ENCODE peak calls at places on chromosome 10, in five cellular contexts. One of them, this sample, is unnamed.

GRCh38 chr10:10871312-10871711 is 146.4 kb upstream of the CELF2 start:
- DNase-seq in fibroblast of lung: no peak
- DNase-seq in esophagus muscularis mucosa: no peak
- DNase-seq in endothelial cell of umbilical vein: no peak
- DNase-seq in kidney: no peak
- DNase-seq in this sample: no peak

GRCh38 chr10:62924344-62924748 is 108.2 kb upstream of the EGR2 start:
- DNase-seq in esophagus muscularis mucosa: no peak
- DNase-seq in kidney: peak
- DNase-seq in endothelial cell of umbilical vein: no peak
- DNase-seq in fibroblast of lung: no peak
- DNase-seq in this sample: no peak

GRCh38 chr10:58741673-58742072 is 229.0 kb downstream of the BICC1 start:
- DNase-seq in esophagus muscularis mucosa: no peak
- DNase-seq in kidney: no peak
- DNase-seq in endothelial cell of umbilical vein: no peak
- DNase-seq in fibroblast of lung: no peak
- DNase-seq in this sample: no peak

GRCh38 chr10:101022967-101023705 is 7.8 kb downstream of the PDZD7 start:
- DNase-seq in fibroblast of lung: no peak
- DNase-seq in kidney: no peak
- DNase-seq in esophagus muscularis mucosa: no peak
- DNase-seq in endothelial cell of umbilical vein: no peak
- DNase-seq in this sample: peak

GRCh38 chr10:126123466-126123865 is 227.1 kb downstream of the FANK1 start:
- DNase-seq in esophagus muscularis mucosa: no peak
- DNase-seq in fibroblast of lung: no peak
- DNase-seq in kidney: no peak
- DNase-seq in endothelial cell of umbilical vein: no peak
- DNase-seq in this sample: no peak

GRCh38 chr10:43905502-43906236 is 257.0 kb upstream of the ZNF32 start:
- DNase-seq in endothelial cell of umbilical vein: peak
- DNase-seq in kidney: no peak
- DNase-seq in esophagus muscularis mucosa: peak
- DNase-seq in fibroblast of lung: peak
- DNase-seq in this sample: no peak

GRCh38 chr10:58952162-58952561 is 224.3 kb upstream of the PHYHIPL start:
- DNase-seq in endothelial cell of umbilical vein: no peak
- DNase-seq in fibroblast of lung: no peak
- DNase-seq in kidney: no peak
- DNase-seq in esophagus muscularis mucosa: no peak
- DNase-seq in this sample: peak

GRCh38 chr10:73743327-73743904 is 756 bp upstream of the SEC24C start:
- DNase-seq in fibroblast of lung: no peak
- DNase-seq in kidney: no peak
- DNase-seq in endothelial cell of umbilical vein: no peak
- DNase-seq in esophagus muscularis mucosa: no peak
- DNase-seq in this sample: no peak

GRCh38 chr10:102375250-102375649 is 20.3 kb upstream of the NFKB2 start:
- DNase-seq in endothelial cell of umbilical vein: no peak
- DNase-seq in esophagus muscularis mucosa: no peak
- DNase-seq in kidney: no peak
- DNase-seq in fibroblast of lung: no peak
- DNase-seq in this sample: no peak

GRCh38 chr10:110273474-110273873 is 31.2 kb downstream of the SMNDC1 start:
- DNase-seq in endothelial cell of umbilical vein: no peak
- DNase-seq in esophagus muscularis mucosa: peak
- DNase-seq in kidney: peak
- DNase-seq in fibroblast of lung: peak
- DNase-seq in this sample: peak

GRCh38 chr10:70977621-70978020 is 89.3 kb upstream of the PCBD1 start:
- DNase-seq in esophagus muscularis mucosa: no peak
- DNase-seq in endothelial cell of umbilical vein: no peak
- DNase-seq in kidney: peak
- DNase-seq in fibroblast of lung: no peak
- DNase-seq in this sample: no peak

GRCh38 chr10:24891823-24892222 is 60.6 kb downstream of the PRTFDC1 start:
- DNase-seq in kidney: no peak
- DNase-seq in esophagus muscularis mucosa: no peak
- DNase-seq in endothelial cell of umbilical vein: peak
- DNase-seq in fibroblast of lung: peak
- DNase-seq in this sample: no peak

GRCh38 chr10:4836416-4836969 is 10.5 kb downstream of the AKR1E2 start:
- DNase-seq in esophagus muscularis mucosa: peak
- DNase-seq in kidney: no peak
- DNase-seq in fibroblast of lung: no peak
- DNase-seq in endothelial cell of umbilical vein: no peak
- DNase-seq in this sample: no peak

GRCh38 chr10:91856637-91857036 is 52.6 kb downstream of the FGFBP3 start:
- DNase-seq in esophagus muscularis mucosa: no peak
- DNase-seq in kidney: no peak
- DNase-seq in fibroblast of lung: peak
- DNase-seq in endothelial cell of umbilical vein: peak
- DNase-seq in this sample: no peak

GRCh38 chr10:110993024-110993693 is 73.8 kb downstream of the SHOC2 start:
- DNase-seq in endothelial cell of umbilical vein: no peak
- DNase-seq in esophagus muscularis mucosa: no peak
- DNase-seq in kidney: no peak
- DNase-seq in fibroblast of lung: peak
- DNase-seq in this sample: no peak

GRCh38 chr10:6173203-6173602 is 29.5 kb upstream of the PFKFB3 start:
- DNase-seq in esophagus muscularis mucosa: no peak
- DNase-seq in endothelial cell of umbilical vein: no peak
- DNase-seq in fibroblast of lung: no peak
- DNase-seq in kidney: no peak
- DNase-seq in this sample: no peak

GRCh38 chr10:82866424-82867020 is 991.5 kb downstream of the NRG3 start:
- DNase-seq in esophagus muscularis mucosa: no peak
- DNase-seq in endothelial cell of umbilical vein: no peak
- DNase-seq in fibroblast of lung: peak
- DNase-seq in kidney: no peak
- DNase-seq in this sample: no peak

GRCh38 chr10:91908358-91909177 is 718 bp downstream of the FGFBP3 start:
- DNase-seq in fibroblast of lung: peak
- DNase-seq in endothelial cell of umbilical vein: peak
- DNase-seq in esophagus muscularis mucosa: no peak
- DNase-seq in kidney: peak
- DNase-seq in this sample: peak

GRCh38 chr10:132654708-132655661 is 117.4 kb downstream of the INPP5A start:
- DNase-seq in endothelial cell of umbilical vein: peak
- DNase-seq in kidney: peak
- DNase-seq in esophagus muscularis mucosa: no peak
- DNase-seq in fibroblast of lung: peak
- DNase-seq in this sample: no peak

GRCh38 chr10:124104011-124104627 is 10.7 kb upstream of the CHST15 start:
- DNase-seq in esophagus muscularis mucosa: no peak
- DNase-seq in endothelial cell of umbilical vein: no peak
- DNase-seq in fibroblast of lung: no peak
- DNase-seq in kidney: no peak
- DNase-seq in this sample: no peak

GRCh38 chr10:17188644-17189172 is 12.8 kb downstream of the TRDMT1 start:
- DNase-seq in esophagus muscularis mucosa: no peak
- DNase-seq in fibroblast of lung: no peak
- DNase-seq in endothelial cell of umbilical vein: no peak
- DNase-seq in kidney: no peak
- DNase-seq in this sample: no peak

GRCh38 chr10:51852297-51852696 is 152.9 kb upstream of the CSTF2T start:
- DNase-seq in fibroblast of lung: no peak
- DNase-seq in esophagus muscularis mucosa: no peak
- DNase-seq in kidney: no peak
- DNase-seq in endothelial cell of umbilical vein: no peak
- DNase-seq in this sample: no peak

GRCh38 chr10:99396471-99396870 is 34.0 kb downstream of the GOT1 start:
- DNase-seq in kidney: no peak
- DNase-seq in esophagus muscularis mucosa: no peak
- DNase-seq in endothelial cell of umbilical vein: no peak
- DNase-seq in fibroblast of lung: peak
- DNase-seq in this sample: no peak

GRCh38 chr10:114281006-114281405 is 42.0 kb downstream of the VWA2 start:
- DNase-seq in fibroblast of lung: no peak
- DNase-seq in kidney: peak
- DNase-seq in esophagus muscularis mucosa: no peak
- DNase-seq in endothelial cell of umbilical vein: no peak
- DNase-seq in this sample: no peak

GRCh38 chr10:103168436-103168835 is 24.6 kb downstream of the NT5C2 start:
- DNase-seq in esophagus muscularis mucosa: no peak
- DNase-seq in endothelial cell of umbilical vein: peak
- DNase-seq in fibroblast of lung: peak
- DNase-seq in kidney: no peak
- DNase-seq in this sample: no peak

GRCh38 chr10:121952226-121952625 is 22.8 kb downstream of the NSMCE4A start:
- DNase-seq in esophagus muscularis mucosa: no peak
- DNase-seq in fibroblast of lung: peak
- DNase-seq in kidney: no peak
- DNase-seq in endothelial cell of umbilical vein: no peak
- DNase-seq in this sample: no peak
- H3K27ac ChIP-seq in esophagus muscularis mucosa: no peak
- H3K27ac ChIP-seq in fibroblast of lung: no peak
- H3K27ac ChIP-seq in kidney: no peak
- H3K27ac ChIP-seq in endothelial cell of umbilical vein: no peak
- H3K27ac ChIP-seq in this sample: no peak

DNA sequence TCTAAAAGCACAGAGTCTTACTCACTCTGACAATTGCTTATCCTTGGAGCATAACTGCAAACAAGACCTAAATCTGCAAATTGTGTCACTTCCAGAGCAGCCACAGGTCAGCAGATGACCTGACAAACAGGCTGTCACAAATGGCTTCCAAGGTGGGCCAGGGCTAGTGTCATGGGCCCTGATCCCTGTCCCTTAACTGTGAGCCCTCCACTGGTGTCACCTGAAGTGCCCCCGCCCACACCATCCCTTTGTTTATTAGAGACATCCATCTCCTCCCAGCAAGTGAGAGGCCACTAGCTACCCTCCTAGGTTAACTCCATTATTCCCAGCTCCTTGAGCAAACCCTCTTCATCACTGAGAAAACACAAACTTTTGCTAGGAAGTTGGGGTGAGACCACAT is 75.9 kb upstream of the NANOS1 start:
- DNase-seq in esophagus muscularis mucosa: peak
- DNase-seq in endothelial cell of umbilical vein: no peak
- DNase-seq in fibroblast of lung: no peak
- DNase-seq in kidney: no peak
- DNase-seq in this sample: no peak
- H3K27ac ChIP-seq in esophagus muscularis mucosa: no peak
- H3K27ac ChIP-seq in endothelial cell of umbilical vein: no peak
- H3K27ac ChIP-seq in fibroblast of lung: no peak
- H3K27ac ChIP-seq in kidney: no peak
- H3K27ac ChIP-seq in this sample: no peak

GRCh38 chr10:18797286-18797685 is 138.1 kb downstream of the ARL5B start:
- DNase-seq in esophagus muscularis mucosa: no peak
- DNase-seq in endothelial cell of umbilical vein: no peak
- DNase-seq in kidney: no peak
- DNase-seq in fibroblast of lung: peak
- DNase-seq in this sample: no peak
- H3K27ac ChIP-seq in esophagus muscularis mucosa: no peak
- H3K27ac ChIP-seq in endothelial cell of umbilical vein: no peak
- H3K27ac ChIP-seq in kidney: no peak
- H3K27ac ChIP-seq in fibroblast of lung: no peak
- H3K27ac ChIP-seq in this sample: no peak

GRCh38 chr10:22613011-22613410 is 101.4 kb downstream of the PIP4K2A start:
- DNase-seq in esophagus muscularis mucosa: no peak
- DNase-seq in fibroblast of lung: no peak
- DNase-seq in kidney: no peak
- DNase-seq in endothelial cell of umbilical vein: no peak
- DNase-seq in this sample: no peak

GRCh38 chr10:22609719-22610118 is 104.7 kb downstream of the PIP4K2A start:
- DNase-seq in endothelial cell of umbilical vein: no peak
- DNase-seq in kidney: no peak
- DNase-seq in esophagus muscularis mucosa: no peak
- DNase-seq in fibroblast of lung: no peak
- DNase-seq in this sample: no peak

GRCh38 chr10:22612316-22612715 is 102.1 kb downstream of the PIP4K2A start:
- DNase-seq in endothelial cell of umbilical vein: no peak
- DNase-seq in esophagus muscularis mucosa: no peak
- DNase-seq in fibroblast of lung: no peak
- DNase-seq in kidney: no peak
- DNase-seq in this sample: no peak

GRCh38 chr10:22610595-22610994 is 103.8 kb downstream of the PIP4K2A start:
- DNase-seq in fibroblast of lung: no peak
- DNase-seq in kidney: no peak
- DNase-seq in esophagus muscularis mucosa: no peak
- DNase-seq in endothelial cell of umbilical vein: no peak
- DNase-seq in this sample: no peak

GRCh38 chr10:22611425-22612111 is 102.8 kb downstream of the PIP4K2A start:
- DNase-seq in fibroblast of lung: no peak
- DNase-seq in esophagus muscularis mucosa: no peak
- DNase-seq in endothelial cell of umbilical vein: no peak
- DNase-seq in kidney: no peak
- DNase-seq in this sample: no peak
- H3K27ac ChIP-seq in fibroblast of lung: no peak
- H3K27ac ChIP-seq in esophagus muscularis mucosa: no peak
- H3K27ac ChIP-seq in endothelial cell of umbilical vein: no peak
- H3K27ac ChIP-seq in kidney: no peak
- H3K27ac ChIP-seq in this sample: no peak

DNA sequence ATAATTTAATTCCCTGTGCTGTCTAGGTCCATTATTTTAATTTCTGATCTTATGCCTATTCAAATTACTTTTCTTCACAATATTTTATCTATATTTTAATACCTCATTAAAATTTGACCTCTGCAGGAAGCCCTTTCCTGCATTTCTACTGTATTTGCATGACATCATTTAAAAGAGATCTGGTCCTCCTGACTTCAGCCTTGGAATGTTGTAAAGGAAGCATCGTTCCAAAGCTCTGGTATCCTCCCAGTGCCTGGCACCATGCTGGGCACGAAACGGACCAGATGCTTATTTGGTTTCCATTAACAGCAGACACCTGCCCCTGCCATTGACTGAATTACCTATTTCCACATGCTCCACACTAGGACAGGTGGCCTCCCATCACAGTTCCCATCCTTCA is 247.5 kb downstream of the KLF6 start:
- DNase-seq in fibroblast of lung: no peak
- DNase-seq in esophagus muscularis mucosa: no peak
- DNase-seq in kidney: no peak
- DNase-seq in endothelial cell of umbilical vein: no peak
- DNase-seq in this sample: no peak
- H3K27ac ChIP-seq in fibroblast of lung: no peak
- H3K27ac ChIP-seq in esophagus muscularis mucosa: peak
- H3K27ac ChIP-seq in kidney: no peak
- H3K27ac ChIP-seq in endothelial cell of umbilical vein: no peak
- H3K27ac ChIP-seq in this sample: peak